ENCODE peak calls at places on chromosomes 16 and 17, in nine cellular contexts. A is heart left ventricle, M is heart right ventricle, O is NT2/D1, Q is neuronal stem cell, U is uterus, N is stomach, V is mucosa of descending colon, H is A549. B is an unnamed sample.

GRCh38 chr16:457732-458400 is 32.4 kb downstream of the RAB11FIP3 start:
- DNase-seq in U (no peak), V (no peak), M (no peak), Q (no peak), H (peak; percentile 57), A (no peak), N (no peak), O (no peak), B (peak; percentile 30)

GRCh38 chr17:2176484-2177175 is 121.7 kb downstream of the HIC1 start:
- DNase-seq in O (no peak), N (no peak), V (no peak), Q (no peak), M (peak; percentile 33), U (peak; percentile 26), A (peak; percentile 50), H (no peak), B (no peak)

GRCh38 chr17:19629449-19629848 is 19.1 kb upstream of the ALDH3A2 start:
- DNase-seq in U (no peak), V (no peak), Q (no peak), A (no peak), O (no peak), M (no peak), H (no peak), N (no peak), B (no peak)

GRCh38 chr16:48089053-48089792 is 66.6 kb downstream of the ABCC12 start:
- DNase-seq in N (no peak), U (no peak), H (no peak), Q (no peak), M (no peak), A (no peak), V (no peak), O (no peak), B (no peak)

GRCh38 chr17:39261286-39261685 is 35.5 kb upstream of the STAC2 start:
- DNase-seq in U (no peak), Q (no peak), O (no peak), A (no peak), H (peak; percentile 44), V (no peak), N (no peak), M (no peak), B (no peak)

GRCh38 chr16:14303182-14303618 is 232.1 kb downstream of the MRTFB start:
- DNase-seq in V (no peak), N (no peak), O (no peak), H (no peak), U (no peak), M (no peak), A (no peak), Q (no peak), B (no peak)

GRCh38 chr17:29615492-29616299 is 7.0 kb downstream of the CORO6 start:
- DNase-seq in A (peak; percentile 84), O (peak; percentile 55), Q (peak; percentile 83), M (peak; percentile 86), U (peak; percentile 82), H (peak; percentile 73), V (peak; percentile 93), N (peak; percentile 92), B (peak; percentile 79)

GRCh38 chr16:11273721-11274324 is 394 bp upstream of the PRM3 start:
- DNase-seq in V (no peak), U (no peak), O (no peak), N (no peak), Q (no peak), A (no peak), H (peak; percentile 16), M (no peak), B (no peak)

GRCh38 chr17:4573682-4574081 is 10.6 kb upstream of the SMTNL2 start:
- DNase-seq in O (no peak), A (peak; percentile 68), M (peak; percentile 58), H (peak; percentile 53), N (no peak), Q (no peak), U (no peak), V (peak; percentile 14), B (no peak)

GRCh38 chr17:3935140-3935542 is 18.9 kb upstream of the P2RX1 start:
- DNase-seq in U (no peak), H (peak; percentile 87), V (peak; percentile 83), N (peak; percentile 87), M (peak; percentile 71), O (peak; percentile 38), Q (peak; percentile 45), A (peak; percentile 73), B (peak; percentile 80)

GRCh38 chr16:49756971-49757743 is 98.8 kb downstream of the ZNF423 start:
- DNase-seq in U (no peak), M (no peak), H (no peak), N (no peak), V (no peak), O (no peak), A (no peak), Q (no peak), B (no peak)

GRCh38 chr17:65092262-65092661 is 35.7 kb upstream of the GNA13 start:
- DNase-seq in O (no peak), Q (no peak), N (no peak), U (no peak), V (no peak), M (no peak), A (no peak), H (peak; percentile 64), B (no peak)

GRCh38 chr17:36816889-36817288 is 120.4 kb upstream of the LHX1 start:
- DNase-seq in N (no peak), A (no peak), H (no peak), Q (no peak), M (no peak), O (no peak), U (no peak), V (no peak), B (no peak)

GRCh38 chr17:17998934-17999333 is 26.3 kb downstream of the DRC3 start:
- DNase-seq in M (no peak), V (no peak), N (no peak), A (no peak), U (no peak), Q (no peak), O (no peak), H (no peak), B (no peak)

GRCh38 chr16:4648917-4649316 is 24.3 kb downstream of the MGRN1 start:
- DNase-seq in O (no peak), A (no peak), V (no peak), M (no peak), U (no peak), H (no peak), N (no peak), Q (no peak), B (no peak)

GRCh38 chr17:27428781-27429505 is 27.3 kb upstream of the KSR1 start:
- DNase-seq in V (no peak), U (no peak), N (no peak), H (no peak), Q (no peak), A (no peak), M (no peak), O (no peak), B (no peak)

GRCh38 chr17:7774037-7774659 is 56.6 kb downstream of the DNAH2 start:
- DNase-seq in V (no peak), A (no peak), M (no peak), H (peak; percentile 35), O (no peak), U (no peak), N (peak; percentile 44), Q (no peak), B (peak; percentile 41)

GRCh38 chr17:47702391-47702995 is 8.5 kb downstream of the TBKBP1 start:
- DNase-seq in O (no peak), N (no peak), H (no peak), V (no peak), M (no peak), U (no peak), Q (no peak), A (no peak), B (no peak)

GRCh38 chr17:65332375-65332774 is 195.2 kb downstream of the RGS9 start:
- DNase-seq in N (no peak), M (no peak), V (no peak), Q (no peak), A (no peak), U (no peak), O (no peak), H (no peak), B (no peak)

GRCh38 chr16:79598341-79599181 is 2.0 kb downstream of the MAF start:
- DNase-seq in H (peak; percentile 66), O (peak; percentile 77), N (peak; percentile 62), A (peak; percentile 58), Q (peak; percentile 72), V (peak; percentile 54), U (peak; percentile 71), M (peak; percentile 62), B (peak; percentile 60)

DNA sequence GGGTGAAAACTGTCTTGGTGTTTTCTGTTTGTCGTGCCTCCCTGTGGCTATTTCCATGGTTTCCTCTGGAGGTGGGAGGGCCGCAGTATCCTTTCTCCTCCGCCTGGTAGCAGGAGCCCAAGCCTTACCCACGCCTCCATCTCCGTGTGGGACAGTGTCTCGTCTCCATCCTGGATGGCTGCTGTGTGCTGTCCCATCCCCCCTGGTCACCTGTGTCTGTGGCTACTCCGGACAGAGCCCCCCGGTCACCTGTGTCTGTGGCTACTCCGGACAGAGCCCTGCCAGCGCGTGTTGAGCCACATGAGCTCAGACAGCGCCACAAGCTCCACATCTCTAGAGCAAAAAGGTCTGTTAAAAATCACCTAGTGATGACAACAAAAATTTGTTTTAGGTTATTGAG is 198.2 kb upstream of the CHMP6 start:
- DNase-seq in V (no peak), H (no peak), N (no peak), U (no peak), O (no peak), M (no peak), Q (no peak), A (no peak), B (no peak)
- H3K4me1 ChIP-seq in V (peaks cover 3% of the 10 kb centered on the region), H (peaks cover 59% of the 10 kb centered on the region), N (peaks cover 67% of the 10 kb centered on the region), U (no peaks in the 10 kb centered on the region), O (peaks cover 3% of the 10 kb centered on the region), M (peaks cover 30% of the 10 kb centered on the region), Q (peaks cover 17% of the 10 kb centered on the region), A (peaks cover 8% of the 10 kb centered on the region), B (no peaks in the 10 kb centered on the region)

GRCh38 chr16:82655720-82656500 is 29.1 kb downstream of the CDH13 start:
- DNase-seq in U (no peak), A (no peak), O (no peak), N (no peak), Q (no peak), V (no peak), H (no peak), M (no peak), B (no peak)
- H3K4me1 ChIP-seq in U (peaks cover 5% of the 10 kb centered on the region), A (peaks cover 6% of the 10 kb centered on the region), O (no peaks in the 10 kb centered on the region), N (no peaks in the 10 kb centered on the region), Q (no peaks in the 10 kb centered on the region), V (peaks cover 9% of the 10 kb centered on the region), H (peaks cover 20% of the 10 kb centered on the region), M (peaks cover 42% of the 10 kb centered on the region), B (peaks cover 12% of the 10 kb centered on the region)

GRCh38 chr17:79556263-79556662 is 54.6 kb downstream of the RBFOX3 start:
- DNase-seq in U (no peak), O (no peak), H (no peak), Q (no peak), V (no peak), A (no peak), M (no peak), N (no peak), B (no peak)
- H3K4me1 ChIP-seq in U (no peaks in the 10 kb centered on the region), O (no peaks in the 10 kb centered on the region), H (peaks cover 14% of the 10 kb centered on the region), Q (no peaks in the 10 kb centered on the region), V (no peaks in the 10 kb centered on the region), A (no peaks in the 10 kb centered on the region), M (no peaks in the 10 kb centered on the region), N (no peaks in the 10 kb centered on the region), B (no peaks in the 10 kb centered on the region)

DNA sequence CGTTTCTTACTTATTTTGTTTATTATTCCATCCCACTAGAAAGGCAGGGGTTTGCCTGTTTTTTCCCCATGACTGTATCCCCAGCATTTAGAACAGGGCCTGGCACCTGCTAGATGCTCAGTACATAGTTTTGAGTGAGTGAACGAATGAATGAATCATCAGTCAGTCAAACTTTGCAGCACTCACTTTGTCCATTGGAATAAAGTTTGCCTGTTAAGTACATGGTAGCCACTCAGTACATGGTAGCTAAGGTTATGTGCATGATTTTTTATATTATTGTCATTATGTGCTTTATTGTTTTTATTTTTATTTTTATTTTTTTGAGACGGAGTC is 88.5 kb downstream of the CMIP start:
- DNase-seq in N (no peak), M (no peak), O (no peak), U (no peak), V (no peak), H (no peak), Q (no peak), A (no peak), B (no peak)
- H3K4me1 ChIP-seq in N (peaks cover 24% of the 10 kb centered on the region), M (peaks cover 4% of the 10 kb centered on the region), O (peaks cover 8% of the 10 kb centered on the region), U (no peaks in the 10 kb centered on the region), V (peaks cover 10% of the 10 kb centered on the region), H (peaks cover 94% of the 10 kb centered on the region), Q (no peaks in the 10 kb centered on the region), A (no peaks in the 10 kb centered on the region), B (no peaks in the 10 kb centered on the region)